ENCODE peak calls at places on chromosome 1, in seven cellular contexts. F, W, J, L, A, X and E are unnamed samples.

GRCh38 chr1:155744711-155745283 is 55.9 kb downstream of the DAP3 start:
- DNase-seq in F (no peak), W (no peak), J (no peak), L (no peak), A (no peak), X (no peak), E (no peak)

GRCh38 chr1:40774266-40774998 is 9.2 kb upstream of the KCNQ4 start:
- DNase-seq in F (peak; percentile 32), W (peak; percentile 35), J (peak; percentile 38), L (peak; percentile 53), A (peak; percentile 38), X (no peak), E (peak; percentile 68)

GRCh38 chr1:64616039-64616438 is 128.8 kb upstream of the RAVER2 start:
- DNase-seq in F (no peak), W (no peak), J (no peak), L (no peak), A (peak; percentile 70), X (no peak), E (no peak)

GRCh38 chr1:179217943-179218507 is 11.5 kb downstream of the ABL2 start:
- DNase-seq in F (no peak), W (no peak), J (no peak), L (no peak), A (no peak), X (no peak), E (no peak)

GRCh38 chr1:54409156-54410142 is 3.3 kb upstream of the SSBP3 start:
- DNase-seq in F (no peak), W (no peak), J (no peak), L (no peak), A (peak; percentile 81), X (no peak), E (no peak)

GRCh38 chr1:156151093-156151688 is 2.2 kb upstream of the SEMA4A start:
- DNase-seq in F (no peak), W (no peak), J (no peak), L (peak; percentile 44), A (peak; percentile 89), X (no peak), E (no peak)

GRCh38 chr1:235648954-235649721 is 446 bp downstream of the GNG4 start:
- DNase-seq in F (peak; percentile 26), W (peak; percentile 36), J (peak; percentile 35), L (peak; percentile 40), A (peak; percentile 19), X (peak; percentile 83), E (peak; percentile 55)

GRCh38 chr1:245656189-245656717 is 501.5 kb downstream of the KIF26B start:
- DNase-seq in F (no peak), W (no peak), J (no peak), L (no peak), A (no peak), X (no peak), E (no peak)

GRCh38 chr1:226438007-226438406 is 30.1 kb upstream of the PARP1 start:
- DNase-seq in F (no peak), W (no peak), J (no peak), L (no peak), A (peak; percentile 16), X (peak; percentile 8), E (no peak)

GRCh38 chr1:93015590-93015989 is 54.3 kb upstream of the DIPK1A start:
- DNase-seq in F (no peak), W (no peak), J (no peak), L (no peak), A (no peak), X (no peak), E (no peak)

GRCh38 chr1:111491070-111491469 is 12.4 kb downstream of the ADORA3 start:
- DNase-seq in F (no peak), W (no peak), J (no peak), L (no peak), A (no peak), X (no peak), E (no peak)

GRCh38 chr1:205714906-205715246 is 34.6 kb upstream of the SLC45A3 start:
- DNase-seq in F (no peak), W (no peak), J (no peak), L (no peak), A (no peak), X (no peak), E (no peak)

GRCh38 chr1:193417420-193417819 is 231.0 kb upstream of the B3GALT2 start:
- DNase-seq in F (no peak), W (no peak), J (no peak), L (no peak), A (no peak), X (no peak), E (no peak)

GRCh38 chr1:36161656-36162531 is 5.9 kb downstream of the MAP7D1 start:
- DNase-seq in F (peak; percentile 30), W (peak; percentile 35), J (no peak), L (peak; percentile 50), A (no peak), X (no peak), E (no peak)